ENCODE peak calls at places on chromosomes 16 and 17, in eight cellular contexts. One of them, this sample, is unnamed.

GRCh38 chr17:17445925-17446665 is 30.7 kb upstream of the MED9 start:
- DNase-seq in HCT116: peak; percentile 76
- DNase-seq in progenitor cell of endocrine pancreas: no peak
- DNase-seq in epithelial cell of esophagus: peak; percentile 69
- DNase-seq in LoVo: peak; percentile 91
- DNase-seq in A549: peak; percentile 98
- DNase-seq in HAP-1: no peak
- DNase-seq in activated CD8-positive, alpha-beta memory T cell treated with anti-CD3 and anti-CD28 coated beads for 48 hours: no peak
- DNase-seq in this sample: no peak

GRCh38 chr16:71807905-71808592 is 585 bp downstream of the AP1G1 start:
- DNase-seq in HCT116: no peak
- DNase-seq in progenitor cell of endocrine pancreas: no peak
- DNase-seq in epithelial cell of esophagus: peak; percentile 62
- DNase-seq in LoVo: peak; percentile 28
- DNase-seq in A549: peak; percentile 29
- DNase-seq in HAP-1: no peak
- DNase-seq in activated CD8-positive, alpha-beta memory T cell treated with anti-CD3 and anti-CD28 coated beads for 48 hours: peak; percentile 31
- DNase-seq in this sample: no peak

GRCh38 chr17:1110524-1110843 is 69.3 kb downstream of the ABR start:
- DNase-seq in HCT116: no peak
- DNase-seq in progenitor cell of endocrine pancreas: no peak
- DNase-seq in epithelial cell of esophagus: no peak
- DNase-seq in LoVo: peak; percentile 24
- DNase-seq in A549: no peak
- DNase-seq in HAP-1: no peak
- DNase-seq in activated CD8-positive, alpha-beta memory T cell treated with anti-CD3 and anti-CD28 coated beads for 48 hours: no peak
- DNase-seq in this sample: no peak

GRCh38 chr17:50267074-50267841 is 7.0 kb upstream of the TMEM92 start:
- DNase-seq in HCT116: no peak
- DNase-seq in progenitor cell of endocrine pancreas: no peak
- DNase-seq in epithelial cell of esophagus: no peak
- DNase-seq in LoVo: no peak
- DNase-seq in A549: no peak
- DNase-seq in HAP-1: no peak
- DNase-seq in activated CD8-positive, alpha-beta memory T cell treated with anti-CD3 and anti-CD28 coated beads for 48 hours: no peak
- DNase-seq in this sample: no peak

GRCh38 chr16:85401370-85401916 is 211.7 kb upstream of the GSE1 start:
- DNase-seq in HCT116: no peak
- DNase-seq in progenitor cell of endocrine pancreas: no peak
- DNase-seq in epithelial cell of esophagus: no peak
- DNase-seq in LoVo: no peak
- DNase-seq in A549: no peak
- DNase-seq in HAP-1: no peak
- DNase-seq in activated CD8-positive, alpha-beta memory T cell treated with anti-CD3 and anti-CD28 coated beads for 48 hours: no peak
- DNase-seq in this sample: no peak

GRCh38 chr17:79362086-79362995 is 248.5 kb downstream of the RBFOX3 start:
- DNase-seq in HCT116: no peak
- DNase-seq in progenitor cell of endocrine pancreas: no peak
- DNase-seq in epithelial cell of esophagus: no peak
- DNase-seq in LoVo: no peak
- DNase-seq in A549: no peak
- DNase-seq in HAP-1: no peak
- DNase-seq in activated CD8-positive, alpha-beta memory T cell treated with anti-CD3 and anti-CD28 coated beads for 48 hours: no peak
- DNase-seq in this sample: no peak

GRCh38 chr17:77825621-77826020 is 132.9 kb upstream of the TNRC6C start:
- DNase-seq in HCT116: no peak
- DNase-seq in progenitor cell of endocrine pancreas: no peak
- DNase-seq in epithelial cell of esophagus: no peak
- DNase-seq in LoVo: no peak
- DNase-seq in A549: no peak
- DNase-seq in HAP-1: no peak
- DNase-seq in activated CD8-positive, alpha-beta memory T cell treated with anti-CD3 and anti-CD28 coated beads for 48 hours: no peak
- DNase-seq in this sample: no peak

GRCh38 chr16:81562174-81562849 is 117.7 kb downstream of the CMIP start:
- DNase-seq in HCT116: no peak
- DNase-seq in progenitor cell of endocrine pancreas: no peak
- DNase-seq in epithelial cell of esophagus: no peak
- DNase-seq in LoVo: no peak
- DNase-seq in A549: no peak
- DNase-seq in HAP-1: no peak
- DNase-seq in activated CD8-positive, alpha-beta memory T cell treated with anti-CD3 and anti-CD28 coated beads for 48 hours: no peak
- DNase-seq in this sample: no peak

GRCh38 chr17:7781467-7781866 is 52.5 kb upstream of the KDM6B start:
- DNase-seq in HCT116: no peak
- DNase-seq in progenitor cell of endocrine pancreas: no peak
- DNase-seq in epithelial cell of esophagus: no peak
- DNase-seq in LoVo: no peak
- DNase-seq in A549: no peak
- DNase-seq in HAP-1: no peak
- DNase-seq in activated CD8-positive, alpha-beta memory T cell treated with anti-CD3 and anti-CD28 coated beads for 48 hours: no peak
- DNase-seq in this sample: no peak

GRCh38 chr16:12449795-12450194 is 353.9 kb downstream of the CPPED1 start:
- DNase-seq in HCT116: no peak
- DNase-seq in progenitor cell of endocrine pancreas: no peak
- DNase-seq in epithelial cell of esophagus: peak; percentile 23
- DNase-seq in LoVo: no peak
- DNase-seq in A549: no peak
- DNase-seq in HAP-1: no peak
- DNase-seq in activated CD8-positive, alpha-beta memory T cell treated with anti-CD3 and anti-CD28 coated beads for 48 hours: no peak
- DNase-seq in this sample: no peak

GRCh38 chr17:44008205-44008909 is 3.9 kb downstream of the NAGS start:
- DNase-seq in HCT116: no peak
- DNase-seq in progenitor cell of endocrine pancreas: no peak
- DNase-seq in epithelial cell of esophagus: no peak
- DNase-seq in LoVo: no peak
- DNase-seq in A549: no peak
- DNase-seq in HAP-1: no peak
- DNase-seq in activated CD8-positive, alpha-beta memory T cell treated with anti-CD3 and anti-CD28 coated beads for 48 hours: no peak
- DNase-seq in this sample: no peak

GRCh38 chr16:83310816-83311215 is 497.0 kb upstream of the HSBP1 start:
- DNase-seq in HCT116: no peak
- DNase-seq in progenitor cell of endocrine pancreas: no peak
- DNase-seq in epithelial cell of esophagus: no peak
- DNase-seq in LoVo: no peak
- DNase-seq in A549: no peak
- DNase-seq in HAP-1: no peak
- DNase-seq in activated CD8-positive, alpha-beta memory T cell treated with anti-CD3 and anti-CD28 coated beads for 48 hours: no peak
- DNase-seq in this sample: no peak

GRCh38 chr16:83602797-83603735 is 204.7 kb upstream of the HSBP1 start:
- DNase-seq in HCT116: no peak
- DNase-seq in progenitor cell of endocrine pancreas: no peak
- DNase-seq in epithelial cell of esophagus: no peak
- DNase-seq in LoVo: no peak
- DNase-seq in A549: no peak
- DNase-seq in HAP-1: no peak
- DNase-seq in activated CD8-positive, alpha-beta memory T cell treated with anti-CD3 and anti-CD28 coated beads for 48 hours: no peak
- DNase-seq in this sample: no peak

GRCh38 chr17:10992097-10992496 is 154.2 kb upstream of the PIRT start:
- DNase-seq in HCT116: no peak
- DNase-seq in progenitor cell of endocrine pancreas: no peak
- DNase-seq in epithelial cell of esophagus: no peak
- DNase-seq in LoVo: no peak
- DNase-seq in A549: no peak
- DNase-seq in HAP-1: no peak
- DNase-seq in activated CD8-positive, alpha-beta memory T cell treated with anti-CD3 and anti-CD28 coated beads for 48 hours: no peak
- DNase-seq in this sample: no peak

GRCh38 chr17:40456396-40456951 is 13.2 kb downstream of the IGFBP4 start:
- DNase-seq in HCT116: no peak
- DNase-seq in progenitor cell of endocrine pancreas: no peak
- DNase-seq in epithelial cell of esophagus: no peak
- DNase-seq in LoVo: no peak
- DNase-seq in A549: no peak
- DNase-seq in HAP-1: no peak
- DNase-seq in activated CD8-positive, alpha-beta memory T cell treated with anti-CD3 and anti-CD28 coated beads for 48 hours: no peak
- DNase-seq in this sample: no peak

GRCh38 chr16:27769561-27770222 is 219.7 kb downstream of the KATNIP start:
- DNase-seq in HCT116: peak; percentile 80
- DNase-seq in progenitor cell of endocrine pancreas: no peak
- DNase-seq in epithelial cell of esophagus: peak; percentile 58
- DNase-seq in LoVo: no peak
- DNase-seq in A549: no peak
- DNase-seq in HAP-1: no peak
- DNase-seq in activated CD8-positive, alpha-beta memory T cell treated with anti-CD3 and anti-CD28 coated beads for 48 hours: no peak
- DNase-seq in this sample: no peak

GRCh38 chr16:86099326-86099725 is 200.4 kb downstream of the IRF8 start:
- DNase-seq in HCT116: no peak
- DNase-seq in progenitor cell of endocrine pancreas: no peak
- DNase-seq in epithelial cell of esophagus: no peak
- DNase-seq in LoVo: no peak
- DNase-seq in A549: no peak
- DNase-seq in HAP-1: no peak
- DNase-seq in activated CD8-positive, alpha-beta memory T cell treated with anti-CD3 and anti-CD28 coated beads for 48 hours: no peak
- DNase-seq in this sample: no peak

This sample was measured in esophagus squamous epithelium.